ENCODE peak calls at places on chromosomes 12 and 14, in four cellular contexts. One of them, this sample, is unnamed.

GRCh38 chr12:221736-222135 is 7.8 kb upstream of the SLC6A12 start:
- DNase-seq in astrocyte of the spinal cord: no peak
- DNase-seq in astrocyte of the cerebellum: no peak
- DNase-seq in cardiac fibroblast: no peak
- DNase-seq in this sample: no peak

GRCh38 chr12:15320881-15321280 is 1.4 kb upstream of the PTPRO start:
- DNase-seq in astrocyte of the spinal cord: no peak
- DNase-seq in astrocyte of the cerebellum: no peak
- DNase-seq in cardiac fibroblast: no peak
- DNase-seq in this sample: no peak

GRCh38 chr12:12017135-12017581 is 53.6 kb upstream of the BCL2L14 start:
- DNase-seq in astrocyte of the spinal cord: no peak
- DNase-seq in astrocyte of the cerebellum: no peak
- DNase-seq in cardiac fibroblast: peak; percentile 20
- DNase-seq in this sample: no peak

GRCh38 chr14:91171291-91171690 is 57.4 kb downstream of the DGLUCY start:
- DNase-seq in astrocyte of the spinal cord: no peak
- DNase-seq in astrocyte of the cerebellum: no peak
- DNase-seq in cardiac fibroblast: no peak
- DNase-seq in this sample: no peak

GRCh38 chr12:69412655-69413054 is 53.1 kb downstream of the YEATS4 start:
- DNase-seq in astrocyte of the spinal cord: no peak
- DNase-seq in astrocyte of the cerebellum: no peak
- DNase-seq in cardiac fibroblast: no peak
- DNase-seq in this sample: no peak

GRCh38 chr12:62724947-62725447 is 210.0 kb downstream of the PPM1H start:
- DNase-seq in astrocyte of the spinal cord: peak; percentile 92
- DNase-seq in astrocyte of the cerebellum: peak; percentile 96
- DNase-seq in cardiac fibroblast: peak; percentile 98
- DNase-seq in this sample: peak; percentile 75

GRCh38 chr12:48795550-48796455 is 6.9 kb upstream of the ADCY6 start:
- DNase-seq in astrocyte of the spinal cord: peak; percentile 72
- DNase-seq in astrocyte of the cerebellum: peak; percentile 57
- DNase-seq in cardiac fibroblast: peak; percentile 87
- DNase-seq in this sample: peak; percentile 44

GRCh38 chr12:20006856-20007255 is 361.5 kb upstream of the PDE3A start:
- DNase-seq in astrocyte of the spinal cord: no peak
- DNase-seq in astrocyte of the cerebellum: no peak
- DNase-seq in cardiac fibroblast: no peak
- DNase-seq in this sample: no peak

GRCh38 chr12:118964988-118965387 is 16.4 kb upstream of the SRRM4 start:
- DNase-seq in astrocyte of the spinal cord: no peak
- DNase-seq in astrocyte of the cerebellum: no peak
- DNase-seq in cardiac fibroblast: no peak
- DNase-seq in this sample: no peak

GRCh38 chr12:120720234-120720968 is 5.2 kb upstream of the ACADS start:
- DNase-seq in astrocyte of the spinal cord: peak; percentile 58
- DNase-seq in astrocyte of the cerebellum: peak; percentile 18
- DNase-seq in cardiac fibroblast: peak; percentile 85
- DNase-seq in this sample: peak; percentile 35

GRCh38 chr14:102759416-102759815 is 17.8 kb upstream of the TRAF3 start:
- DNase-seq in astrocyte of the spinal cord: no peak
- DNase-seq in astrocyte of the cerebellum: no peak
- DNase-seq in cardiac fibroblast: peak; percentile 26
- DNase-seq in this sample: no peak

GRCh38 chr14:85358136-85358785 is 171.7 kb upstream of the FLRT2 start:
- DNase-seq in astrocyte of the spinal cord: no peak
- DNase-seq in astrocyte of the cerebellum: no peak
- DNase-seq in cardiac fibroblast: no peak
- DNase-seq in this sample: no peak

GRCh38 chr12:121611306-121611705 is 15.0 kb upstream of the ORAI1 start:
- DNase-seq in astrocyte of the spinal cord: no peak
- DNase-seq in astrocyte of the cerebellum: no peak
- DNase-seq in cardiac fibroblast: no peak
- DNase-seq in this sample: no peak

GRCh38 chr14:100532916-100533630 is 54.1 kb downstream of the BEGAIN start:
- DNase-seq in astrocyte of the spinal cord: peak; percentile 59
- DNase-seq in astrocyte of the cerebellum: peak; percentile 57
- DNase-seq in cardiac fibroblast: peak; percentile 26
- DNase-seq in this sample: no peak

GRCh38 chr14:72774894-72775620 is 118.8 kb downstream of the DPF3 start:
- DNase-seq in astrocyte of the spinal cord: no peak
- DNase-seq in astrocyte of the cerebellum: no peak
- DNase-seq in cardiac fibroblast: no peak
- DNase-seq in this sample: no peak

GRCh38 chr12:56785141-56785865 is 22.2 kb downstream of the HSD17B6 start:
- DNase-seq in astrocyte of the spinal cord: no peak
- DNase-seq in astrocyte of the cerebellum: no peak
- DNase-seq in cardiac fibroblast: no peak
- DNase-seq in this sample: no peak

GRCh38 chr14:106174206-106174605 is 647.8 kb downstream of the TMEM121 start:
- DNase-seq in astrocyte of the spinal cord: no peak
- DNase-seq in astrocyte of the cerebellum: no peak
- DNase-seq in cardiac fibroblast: no peak
- DNase-seq in this sample: no peak

GRCh38 chr14:99271951-99272668 is at the start of gene BCL11B:
- DNase-seq in astrocyte of the spinal cord: peak; percentile 84
- DNase-seq in astrocyte of the cerebellum: peak; percentile 81
- DNase-seq in cardiac fibroblast: peak; percentile 81
- DNase-seq in this sample: peak; percentile 19

GRCh38 chr14:104226421-104227385 is 88.3 kb downstream of the KIF26A start:
- DNase-seq in astrocyte of the spinal cord: no peak
- DNase-seq in astrocyte of the cerebellum: no peak
- DNase-seq in cardiac fibroblast: no peak
- DNase-seq in this sample: no peak

GRCh38 chr12:16611146-16611545 is 5.2 kb upstream of the LMO3 start:
- DNase-seq in astrocyte of the spinal cord: no peak
- DNase-seq in astrocyte of the cerebellum: no peak
- DNase-seq in cardiac fibroblast: no peak
- DNase-seq in this sample: no peak

GRCh38 chr14:56702515-56702914 is 107.8 kb downstream of the OTX2 start:
- DNase-seq in astrocyte of the spinal cord: no peak
- DNase-seq in astrocyte of the cerebellum: no peak
- DNase-seq in cardiac fibroblast: no peak
- DNase-seq in this sample: no peak

GRCh38 chr12:11839093-11839641 is 189.7 kb downstream of the ETV6 start:
- DNase-seq in astrocyte of the spinal cord: peak; percentile 85
- DNase-seq in astrocyte of the cerebellum: peak; percentile 53
- DNase-seq in cardiac fibroblast: peak; percentile 83
- DNase-seq in this sample: no peak

GRCh38 chr14:77436042-77436441 is 12.7 kb upstream of the NOXRED1 start:
- DNase-seq in astrocyte of the spinal cord: no peak
- DNase-seq in astrocyte of the cerebellum: no peak
- DNase-seq in cardiac fibroblast: no peak
- DNase-seq in this sample: no peak

GRCh38 chr14:94748667-94749347 is 21.1 kb downstream of the GSC start:
- DNase-seq in astrocyte of the spinal cord: no peak
- DNase-seq in astrocyte of the cerebellum: no peak
- DNase-seq in cardiac fibroblast: no peak
- DNase-seq in this sample: no peak
- TF ChIP-seq CTCF in astrocyte of the spinal cord: peak; percentile 53
- TF ChIP-seq CTCF in astrocyte of the cerebellum: peak; percentile 74
- TF ChIP-seq CTCF in cardiac fibroblast: peak; percentile 54
- TF ChIP-seq CTCF in this sample: peak; percentile 40

DNA sequence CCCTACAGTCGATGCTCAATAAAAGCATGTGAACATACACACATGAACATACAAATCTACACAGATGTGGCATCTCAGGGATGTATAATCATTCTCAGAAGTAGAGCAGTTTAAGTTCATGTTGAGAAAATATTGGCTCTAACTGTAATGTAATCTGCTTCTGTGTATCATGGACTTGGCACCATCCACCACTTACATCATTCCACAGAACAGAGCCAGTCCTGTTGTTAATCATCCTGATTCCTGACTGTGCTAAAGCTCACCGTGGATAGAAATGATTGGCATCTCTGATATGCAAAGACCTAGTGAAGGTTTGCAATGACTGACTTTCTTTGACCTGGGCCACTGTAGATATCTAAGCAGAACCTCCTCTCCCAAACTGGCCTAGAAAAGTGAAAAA is 1141.3 kb downstream of the BCL11B start:
- DNase-seq in astrocyte of the spinal cord: no peak
- DNase-seq in astrocyte of the cerebellum: no peak
- DNase-seq in cardiac fibroblast: no peak
- DNase-seq in this sample: no peak
- TF ChIP-seq CTCF in astrocyte of the spinal cord: no peak
- TF ChIP-seq CTCF in astrocyte of the cerebellum: no peak
- TF ChIP-seq CTCF in cardiac fibroblast: no peak
- TF ChIP-seq CTCF in this sample: no peak

GRCh38 chr12:25583545-25583944 is 30.5 kb upstream of the LMNTD1 start:
- DNase-seq in astrocyte of the spinal cord: no peak
- DNase-seq in astrocyte of the cerebellum: no peak
- DNase-seq in cardiac fibroblast: peak; percentile 88
- DNase-seq in this sample: no peak
- TF ChIP-seq CTCF in astrocyte of the spinal cord: peak; percentile 15
- TF ChIP-seq CTCF in astrocyte of the cerebellum: peak; percentile 11
- TF ChIP-seq CTCF in cardiac fibroblast: no peak
- TF ChIP-seq CTCF in this sample: no peak

GRCh38 chr12:25959069-25959961 is 833 bp downstream of the RASSF8 start:
- DNase-seq in astrocyte of the spinal cord: peak; percentile 86
- DNase-seq in astrocyte of the cerebellum: peak; percentile 62
- DNase-seq in cardiac fibroblast: peak; percentile 90
- DNase-seq in this sample: peak; percentile 81

GRCh38 chr12:25960926-25961325 is 2.4 kb downstream of the RASSF8 start:
- DNase-seq in astrocyte of the spinal cord: peak; percentile 29
- DNase-seq in astrocyte of the cerebellum: no peak
- DNase-seq in cardiac fibroblast: no peak
- DNase-seq in this sample: no peak

GRCh38 chr12:25960176-25960575 is 1.7 kb downstream of the RASSF8 start:
- DNase-seq in astrocyte of the spinal cord: peak; percentile 58
- DNase-seq in astrocyte of the cerebellum: no peak
- DNase-seq in cardiac fibroblast: peak; percentile 70
- DNase-seq in this sample: no peak

GRCh38 chr12:25965682-25966081 is 7.2 kb downstream of the RASSF8 start:
- DNase-seq in astrocyte of the spinal cord: no peak
- DNase-seq in astrocyte of the cerebellum: no peak
- DNase-seq in cardiac fibroblast: no peak
- DNase-seq in this sample: no peak

GRCh38 chr12:25962932-25963525 is 4.5 kb downstream of the RASSF8 start:
- DNase-seq in astrocyte of the spinal cord: peak; percentile 50
- DNase-seq in astrocyte of the cerebellum: no peak
- DNase-seq in cardiac fibroblast: peak; percentile 67
- DNase-seq in this sample: no peak
- TF ChIP-seq CTCF in astrocyte of the spinal cord: no peak
- TF ChIP-seq CTCF in astrocyte of the cerebellum: no peak
- TF ChIP-seq CTCF in cardiac fibroblast: no peak
- TF ChIP-seq CTCF in this sample: no peak

DNA sequence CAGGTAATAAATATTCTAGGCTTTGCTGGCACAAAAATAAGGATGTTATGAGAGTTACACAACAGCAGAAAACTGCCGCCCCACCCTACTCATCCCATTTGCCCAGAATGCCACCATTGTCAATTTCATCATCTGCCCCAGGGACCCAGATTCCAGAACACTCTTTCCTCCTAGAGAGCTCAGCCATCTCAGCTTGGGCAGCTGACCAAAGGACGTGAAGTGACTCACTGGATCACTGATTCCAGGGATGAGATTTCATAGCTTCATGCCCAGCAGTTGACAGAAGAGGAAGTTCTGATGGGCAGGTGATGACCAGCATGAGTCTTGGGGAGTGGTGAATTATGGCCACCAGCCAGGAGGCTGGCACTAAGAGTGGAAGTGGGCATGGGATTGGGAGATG is 450.3 kb downstream of the RMST start:
- DNase-seq in astrocyte of the spinal cord: no peak
- DNase-seq in astrocyte of the cerebellum: no peak
- DNase-seq in cardiac fibroblast: no peak
- DNase-seq in this sample: no peak
- TF ChIP-seq CTCF in astrocyte of the spinal cord: no peak
- TF ChIP-seq CTCF in astrocyte of the cerebellum: no peak
- TF ChIP-seq CTCF in cardiac fibroblast: no peak
- TF ChIP-seq CTCF in this sample: no peak

GRCh38 chr12:21697829-21698630 is 40.4 kb upstream of the LDHB start:
- DNase-seq in astrocyte of the spinal cord: peak; percentile 41
- DNase-seq in astrocyte of the cerebellum: peak; percentile 42
- DNase-seq in cardiac fibroblast: peak; percentile 61
- DNase-seq in this sample: no peak
- TF ChIP-seq CTCF in astrocyte of the spinal cord: peak; percentile 43
- TF ChIP-seq CTCF in astrocyte of the cerebellum: no peak
- TF ChIP-seq CTCF in cardiac fibroblast: peak; percentile 39
- TF ChIP-seq CTCF in this sample: peak; percentile 50

DNA sequence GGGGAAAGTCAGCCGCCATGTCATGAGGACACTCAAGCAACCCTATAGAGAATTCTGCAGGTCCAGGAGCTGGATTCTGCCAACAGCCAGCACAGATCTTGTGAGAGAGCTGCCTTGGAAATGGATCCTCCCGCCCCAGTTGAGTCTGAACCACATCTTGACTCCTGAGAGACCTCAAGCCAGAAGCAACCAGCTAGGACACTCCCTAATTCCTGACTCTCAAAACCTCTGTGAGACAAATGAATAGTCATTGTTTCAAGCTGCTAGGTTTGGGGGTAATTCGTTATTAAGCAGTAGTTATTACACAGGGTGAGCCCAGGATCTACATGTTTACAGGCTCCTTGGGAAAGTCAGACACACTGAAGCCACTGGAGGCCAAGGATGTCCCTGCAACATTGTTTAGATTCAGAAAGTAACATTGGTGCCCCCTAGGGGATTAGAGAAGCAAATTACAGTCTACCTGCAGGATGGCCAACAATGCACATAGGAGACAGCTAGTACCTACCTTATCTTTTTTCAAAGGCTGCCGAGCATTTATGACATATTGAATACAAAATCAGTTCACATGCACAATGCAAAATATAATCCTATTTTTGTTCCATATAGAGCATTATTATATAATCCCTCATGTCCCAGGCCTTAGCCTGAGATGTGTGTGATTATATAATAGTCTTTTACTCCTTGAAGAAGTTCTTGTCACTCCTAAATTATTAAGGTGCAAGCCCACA is 57.9 kb upstream of the FICD start:
- DNase-seq in astrocyte of the spinal cord: peak; percentile 44
- DNase-seq in astrocyte of the cerebellum: peak; percentile 11
- DNase-seq in cardiac fibroblast: peak; percentile 64
- DNase-seq in this sample: peak; percentile 34
- TF ChIP-seq CTCF in astrocyte of the spinal cord: peak; percentile 56
- TF ChIP-seq CTCF in astrocyte of the cerebellum: peak; percentile 65
- TF ChIP-seq CTCF in cardiac fibroblast: peak; percentile 52
- TF ChIP-seq CTCF in this sample: peak; percentile 72